ENCODE peak calls at places on chromosome 20, in ten cellular contexts. X is activated CD4-positive, alpha-beta T cell treated with anti-CD3 and anti-CD28 coated beads, Interleukin-2, amount 50 U/mL, for 1 hour; N is CD8-positive, alpha-beta T cell; O is AG04450; T is NCI-H774; I is HEK293T; U is fibroblast of the conjunctiva; S is natural killer cell; L is NCI-H345; V is iris pigment epithelial cell. P is an unnamed sample.

GRCh38 chr20:3245156-3245555 is 6.2 kb upstream of the SLC4A11 start:
- DNase-seq in X (no peak), N (no peak), O (no peak), T (no peak), I (no peak), U (no peak), S (no peak), L (no peak), V (no peak), P (no peak)

GRCh38 chr20:48945840-48946514 is 24.5 kb downstream of the ARFGEF2 start:
- DNase-seq in X (no peak), N (no peak), O (no peak), T (no peak), I (no peak), U (no peak), S (no peak), L (peak), V (peak), P (peak)

GRCh38 chr20:22389836-22390542 is 194.4 kb downstream of the FOXA2 start:
- DNase-seq in X (no peak), N (no peak), O (no peak), T (peak), I (no peak), U (no peak), S (no peak), L (peak), V (peak), P (no peak)

GRCh38 chr20:22455259-22455658 is 129.1 kb downstream of the FOXA2 start:
- DNase-seq in X (no peak), N (no peak), O (no peak), T (peak), I (no peak), U (no peak), S (no peak), L (peak), V (no peak), P (no peak)

GRCh38 chr20:57522380-57522973 is 2.5 kb downstream of the CTCFL start:
- DNase-seq in X (no peak), N (no peak), O (no peak), T (no peak), I (no peak), U (no peak), S (no peak), L (no peak), V (no peak), P (no peak)

GRCh38 chr20:11777861-11778570 is 139.7 kb upstream of the BTBD3 start:
- DNase-seq in X (no peak), N (no peak), O (no peak), T (no peak), I (no peak), U (no peak), S (no peak), L (peak), V (peak), P (peak)

GRCh38 chr20:57651977-57652864 is 32.0 kb upstream of the ZBP1 start:
- DNase-seq in X (no peak), N (no peak), O (no peak), T (no peak), I (no peak), U (no peak), S (no peak), L (no peak), V (no peak), P (no peak)

GRCh38 chr20:32629813-32630212 is 43.9 kb downstream of the C20orf203 start:
- DNase-seq in X (no peak), N (no peak), O (no peak), T (no peak), I (no peak), U (no peak), S (no peak), L (no peak), V (no peak), P (no peak)

GRCh38 chr20:39049684-39050554 is 87.8 kb downstream of the DHX35 start:
- DNase-seq in X (peak), N (peak), O (peak), T (peak), I (peak), U (peak), S (peak), L (peak), V (peak), P (peak)

GRCh38 chr20:58408603-58409246 is 19.7 kb downstream of the VAPB start:
- DNase-seq in X (no peak), N (no peak), O (no peak), T (no peak), I (no peak), U (no peak), S (no peak), L (peak), V (peak), P (no peak)

GRCh38 chr20:1965520-1966278 is 28.2 kb downstream of the PDYN start:
- DNase-seq in X (peak), N (peak), O (peak), T (peak), I (peak), U (peak), S (peak), L (peak), V (peak), P (peak)

GRCh38 chr20:6892729-6893128 is 125.2 kb downstream of the BMP2 start:
- DNase-seq in X (no peak), N (no peak), O (no peak), T (no peak), I (no peak), U (no peak), S (no peak), L (no peak), V (no peak), P (no peak)

GRCh38 chr20:4161447-4162251 is 146.3 kb upstream of the RNF24 start:
- DNase-seq in X (no peak), N (no peak), O (no peak), T (no peak), I (no peak), U (no peak), S (no peak), L (peak), V (peak), P (no peak)

GRCh38 chr20:41249371-41249770 is 68.2 kb downstream of the ZHX3 start:
- DNase-seq in X (no peak), N (no peak), O (peak), T (no peak), I (no peak), U (peak), S (no peak), L (no peak), V (peak), P (peak)